ENCODE peak calls at places on chromosomes 1 and 21, in four cellular contexts. T is colonic mucosa, N is left ventricle myocardium inferior, C is H1. G is an unnamed sample.

GRCh38 chr1:33342041-33342723 is 21.3 kb upstream of the A3GALT2 start:
- DNase-seq in N (peak; percentile 80), T (peak; percentile 88), C (peak; percentile 77), G (peak; percentile 88)

GRCh38 chr1:245288796-245289195 is 134.0 kb downstream of the KIF26B start:
- DNase-seq in T (no peak), C (no peak), N (no peak), G (no peak)

GRCh38 chr1:106768077-106768476 is 288.4 kb upstream of the PRMT6 start:
- DNase-seq in C (no peak), N (no peak), T (no peak), G (no peak)

GRCh38 chr21:29650561-29651022 is 289.2 kb downstream of the GRIK1 start:
- DNase-seq in T (no peak), C (no peak), N (no peak), G (no peak)

GRCh38 chr1:202982715-202983435 is 15.8 kb upstream of the CYB5R1 start:
- DNase-seq in C (no peak), N (no peak), T (no peak), G (no peak)

GRCh38 chr1:111182052-111182451 is 18.4 kb downstream of the DENND2D start:
- DNase-seq in C (no peak), N (no peak), T (no peak), G (no peak)

GRCh38 chr1:171984850-171985485 is 143.7 kb downstream of the DNM3 start:
- DNase-seq in C (no peak), T (no peak), N (no peak), G (no peak)

GRCh38 chr1:237507005-237507404 is 383.7 kb downstream of the ZP4 start:
- DNase-seq in T (no peak), N (no peak), C (no peak), G (no peak)

GRCh38 chr1:21297975-21298374 is 7.7 kb upstream of the ECE1 start:
- DNase-seq in C (no peak), N (no peak), T (no peak), G (no peak)

GRCh38 chr1:228735871-228736586 is 750 bp downstream of the RHOU start:
- DNase-seq in N (peak; percentile 37), T (peak; percentile 72), C (no peak), G (peak; percentile 73)

GRCh38 chr21:44932366-44933181 is 7.3 kb upstream of the SLX9 start:
- DNase-seq in N (peak; percentile 58), T (no peak), C (no peak), G (no peak)

GRCh38 chr1:12294076-12294475 is 64.2 kb downstream of the VPS13D start:
- DNase-seq in C (no peak), N (no peak), T (no peak), G (no peak)

GRCh38 chr1:51327386-51327785 is 3.0 kb downstream of the TTC39A start:
- DNase-seq in C (no peak), N (no peak), T (no peak), G (no peak)

GRCh38 chr1:209607102-209607794 is 23.7 kb downstream of the CAMK1G start:
- DNase-seq in T (no peak), C (no peak), N (no peak), G (no peak)

GRCh38 chr1:33459766-33460543 is 12.5 kb upstream of the ZSCAN20 start:
- DNase-seq in N (no peak), C (no peak), T (no peak), G (no peak)

GRCh38 chr1:11858158-11858557 is 587 bp downstream of the NPPB start:
- DNase-seq in N (no peak), T (no peak), C (no peak), G (no peak)

GRCh38 chr1:30256911-30257310 is 466.5 kb downstream of the MATN1 start:
- DNase-seq in C (no peak), T (no peak), N (no peak), G (no peak)

GRCh38 chr1:192660613-192661012 is 24.7 kb downstream of the RGS13 start:
- DNase-seq in N (no peak), T (no peak), C (no peak), G (no peak)

GRCh38 chr1:113488576-113489177 is 98.4 kb downstream of the MAGI3 start:
- DNase-seq in T (no peak), C (peak; percentile 19), N (no peak), G (no peak)

GRCh38 chr1:228152097-228152917 is 2.6 kb downstream of the GJC2 start:
- DNase-seq in N (peak; percentile 15), C (no peak), T (no peak), G (no peak)

GRCh38 chr1:33261344-33261743 is 5.1 kb downstream of the ZNF362 start:
- DNase-seq in N (no peak), T (no peak), C (no peak), G (no peak)

GRCh38 chr1:173270243-173270642 is 63.1 kb upstream of the TNFSF4 start:
- DNase-seq in N (no peak), C (no peak), T (no peak), G (no peak)

GRCh38 chr1:203726417-203726867 is 38.5 kb upstream of the LAX1 start:
- DNase-seq in N (no peak), T (no peak), C (no peak), G (no peak)

DNA sequence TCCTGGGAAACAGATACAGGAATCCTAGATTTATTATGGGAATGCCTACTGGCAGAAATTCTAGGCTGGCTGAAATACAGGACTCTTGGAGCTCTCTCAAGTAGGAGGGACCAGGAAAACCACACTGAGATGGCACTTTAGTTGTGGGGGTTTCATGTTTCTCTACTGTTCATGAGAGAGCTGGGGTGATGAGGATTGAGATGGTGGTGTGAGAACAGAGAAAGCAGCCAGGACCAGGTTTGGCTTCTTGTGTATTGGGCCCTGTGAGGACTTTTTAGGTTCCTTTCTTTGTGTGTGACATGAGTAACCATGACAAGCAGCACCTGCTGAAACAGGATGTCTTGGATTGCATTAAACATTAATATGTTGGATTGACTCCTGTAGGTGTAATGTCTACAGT is 4.9 kb downstream of the ARID1A start:
- DNase-seq in T (no peak), N (no peak), C (no peak), G (no peak)
- H3K4me3 ChIP-seq in T (no peak overlapping the region), N (peak overlapping the region; percentile 90), C (no peak overlapping the region), G (no peak overlapping the region)

DNA sequence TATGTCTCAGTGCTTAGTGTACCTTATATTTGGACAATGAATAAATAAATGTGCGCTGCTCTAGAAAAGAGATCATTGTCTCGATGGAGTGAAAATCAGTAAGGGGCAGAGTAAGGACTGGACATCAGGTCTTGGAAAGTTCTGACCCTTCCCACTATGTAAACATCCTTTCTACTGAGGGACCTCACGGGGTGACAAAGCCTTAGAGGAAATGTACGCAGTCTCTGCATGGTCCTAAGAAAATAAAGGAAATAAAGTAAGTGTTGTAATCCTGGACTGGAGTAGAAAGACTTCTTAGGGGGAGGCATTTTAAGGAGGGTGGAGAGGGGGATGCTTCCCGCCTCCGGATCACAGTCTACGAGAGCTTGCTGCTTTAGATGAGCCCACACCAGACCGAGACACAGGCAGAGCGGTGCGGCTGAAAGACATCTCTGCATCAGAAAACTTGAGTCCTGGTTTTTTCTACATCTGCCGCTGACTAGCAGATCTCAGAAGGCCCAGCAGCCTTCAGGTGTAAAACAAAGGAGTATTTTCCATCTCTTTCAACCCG is 22.3 kb upstream of the GPR137B start:
- DNase-seq in T (no peak), N (no peak), C (no peak), G (no peak)
- H3K4me3 ChIP-seq in T (no peak overlapping the region), N (no peak overlapping the region), C (no peak overlapping the region), G (no peak overlapping the region)

GRCh38 chr1:87129606-87130005 is 199.1 kb upstream of the LMO4 start:
- DNase-seq in T (no peak), N (peak; percentile 54), C (no peak), G (no peak)
- H3K4me3 ChIP-seq in T (no peak overlapping the region), N (peak overlapping the region; percentile 51), C (no peak overlapping the region), G (peak overlapping the region; percentile 5)

GRCh38 chr1:44817307-44817706 is 9.0 kb downstream of the BTBD19 start:
- DNase-seq in C (no peak), T (no peak), N (no peak), G (no peak)
- H3K4me3 ChIP-seq in C (no peak overlapping the region), T (no peak overlapping the region), N (no peak overlapping the region), G (no peak overlapping the region)

GRCh38 chr1:170660874-170661645 is 2.9 kb upstream of the PRRX1 start:
- DNase-seq in N (no peak), T (no peak), C (no peak), G (no peak)
- H3K4me3 ChIP-seq in N (peak overlapping the region; percentile 82), T (no peak overlapping the region), C (peak overlapping the region; percentile 37), G (peak overlapping the region; percentile 59)